ENCODE peak calls at places on chromosomes 6 and 20, in ten cellular contexts. One of them, this sample, is unnamed.

GRCh38 chr6:117840541-117840983 is 66.5 kb upstream of the SLC35F1 start:
- ATAC-seq in activated T-cell treated with anti-CD3 and anti-CD28 coated beads, Interleukin-2, amount 50 U/mL, for 72 hours: no peak
- ATAC-seq in activated B cell treated with CpG ODN at 0.5 μM for 24 hours: no peak
- ATAC-seq in heart right ventricle: no peak
- ATAC-seq in upper lobe of right lung: no peak
- ATAC-seq in natural killer cell: no peak
- ATAC-seq in naive thymus-derived CD4-positive, alpha-beta T cell: no peak
- ATAC-seq in activated CD8-positive, alpha-beta T cell treated with anti-CD3 and anti-CD28 coated beads, Interleukin-2, amount 10 ng/mL, durations not matched to agents 7 days and 5 days: no peak
- ATAC-seq in Right ventricle myocardium inferior: no peak
- ATAC-seq in naive thymus-derived CD8-positive, alpha-beta T cell: no peak
- ATAC-seq in this sample: no peak

GRCh38 chr6:134766497-134766896 is 183.4 kb downstream of the ALDH8A1 start:
- ATAC-seq in activated T-cell treated with anti-CD3 and anti-CD28 coated beads, Interleukin-2, amount 50 U/mL, for 72 hours: no peak
- ATAC-seq in activated B cell treated with CpG ODN at 0.5 μM for 24 hours: no peak
- ATAC-seq in heart right ventricle: no peak
- ATAC-seq in upper lobe of right lung: no peak
- ATAC-seq in natural killer cell: no peak
- ATAC-seq in naive thymus-derived CD4-positive, alpha-beta T cell: no peak
- ATAC-seq in activated CD8-positive, alpha-beta T cell treated with anti-CD3 and anti-CD28 coated beads, Interleukin-2, amount 10 ng/mL, durations not matched to agents 7 days and 5 days: no peak
- ATAC-seq in Right ventricle myocardium inferior: peak
- ATAC-seq in naive thymus-derived CD8-positive, alpha-beta T cell: no peak
- ATAC-seq in this sample: no peak

GRCh38 chr6:52609968-52610367 is 33.1 kb upstream of the TRAM2 start:
- ATAC-seq in activated T-cell treated with anti-CD3 and anti-CD28 coated beads, Interleukin-2, amount 50 U/mL, for 72 hours: no peak
- ATAC-seq in activated B cell treated with CpG ODN at 0.5 μM for 24 hours: no peak
- ATAC-seq in heart right ventricle: no peak
- ATAC-seq in upper lobe of right lung: peak
- ATAC-seq in natural killer cell: no peak
- ATAC-seq in naive thymus-derived CD4-positive, alpha-beta T cell: no peak
- ATAC-seq in activated CD8-positive, alpha-beta T cell treated with anti-CD3 and anti-CD28 coated beads, Interleukin-2, amount 10 ng/mL, durations not matched to agents 7 days and 5 days: no peak
- ATAC-seq in Right ventricle myocardium inferior: no peak
- ATAC-seq in naive thymus-derived CD8-positive, alpha-beta T cell: no peak
- ATAC-seq in this sample: no peak

GRCh38 chr6:169424821-169425240 is 171.2 kb upstream of the THBS2 start:
- ATAC-seq in activated T-cell treated with anti-CD3 and anti-CD28 coated beads, Interleukin-2, amount 50 U/mL, for 72 hours: no peak
- ATAC-seq in activated B cell treated with CpG ODN at 0.5 μM for 24 hours: no peak
- ATAC-seq in heart right ventricle: no peak
- ATAC-seq in upper lobe of right lung: no peak
- ATAC-seq in natural killer cell: no peak
- ATAC-seq in naive thymus-derived CD4-positive, alpha-beta T cell: no peak
- ATAC-seq in activated CD8-positive, alpha-beta T cell treated with anti-CD3 and anti-CD28 coated beads, Interleukin-2, amount 10 ng/mL, durations not matched to agents 7 days and 5 days: no peak
- ATAC-seq in Right ventricle myocardium inferior: no peak
- ATAC-seq in naive thymus-derived CD8-positive, alpha-beta T cell: no peak
- ATAC-seq in this sample: no peak

GRCh38 chr6:30568245-30568644 is 3.0 kb upstream of the ABCF1 start:
- ATAC-seq in activated T-cell treated with anti-CD3 and anti-CD28 coated beads, Interleukin-2, amount 50 U/mL, for 72 hours: peak
- ATAC-seq in activated B cell treated with CpG ODN at 0.5 μM for 24 hours: no peak
- ATAC-seq in heart right ventricle: no peak
- ATAC-seq in upper lobe of right lung: no peak
- ATAC-seq in natural killer cell: no peak
- ATAC-seq in naive thymus-derived CD4-positive, alpha-beta T cell: no peak
- ATAC-seq in activated CD8-positive, alpha-beta T cell treated with anti-CD3 and anti-CD28 coated beads, Interleukin-2, amount 10 ng/mL, durations not matched to agents 7 days and 5 days: no peak
- ATAC-seq in Right ventricle myocardium inferior: no peak
- ATAC-seq in naive thymus-derived CD8-positive, alpha-beta T cell: no peak
- ATAC-seq in this sample: no peak

GRCh38 chr20:43721429-43722152 is 5.2 kb downstream of the GTSF1L start:
- ATAC-seq in activated T-cell treated with anti-CD3 and anti-CD28 coated beads, Interleukin-2, amount 50 U/mL, for 72 hours: peak
- ATAC-seq in activated B cell treated with CpG ODN at 0.5 μM for 24 hours: peak
- ATAC-seq in heart right ventricle: no peak
- ATAC-seq in upper lobe of right lung: peak
- ATAC-seq in natural killer cell: no peak
- ATAC-seq in naive thymus-derived CD4-positive, alpha-beta T cell: no peak
- ATAC-seq in activated CD8-positive, alpha-beta T cell treated with anti-CD3 and anti-CD28 coated beads, Interleukin-2, amount 10 ng/mL, durations not matched to agents 7 days and 5 days: no peak
- ATAC-seq in Right ventricle myocardium inferior: peak
- ATAC-seq in naive thymus-derived CD8-positive, alpha-beta T cell: no peak
- ATAC-seq in this sample: no peak

GRCh38 chr6:15375638-15376290 is 129.9 kb downstream of the JARID2 start:
- ATAC-seq in activated T-cell treated with anti-CD3 and anti-CD28 coated beads, Interleukin-2, amount 50 U/mL, for 72 hours: no peak
- ATAC-seq in activated B cell treated with CpG ODN at 0.5 μM for 24 hours: no peak
- ATAC-seq in heart right ventricle: no peak
- ATAC-seq in upper lobe of right lung: no peak
- ATAC-seq in natural killer cell: no peak
- ATAC-seq in naive thymus-derived CD4-positive, alpha-beta T cell: no peak
- ATAC-seq in activated CD8-positive, alpha-beta T cell treated with anti-CD3 and anti-CD28 coated beads, Interleukin-2, amount 10 ng/mL, durations not matched to agents 7 days and 5 days: no peak
- ATAC-seq in Right ventricle myocardium inferior: no peak
- ATAC-seq in naive thymus-derived CD8-positive, alpha-beta T cell: no peak
- ATAC-seq in this sample: no peak

GRCh38 chr20:55211481-55211880 is 736.1 kb downstream of the DOK5 start:
- ATAC-seq in activated T-cell treated with anti-CD3 and anti-CD28 coated beads, Interleukin-2, amount 50 U/mL, for 72 hours: no peak
- ATAC-seq in activated B cell treated with CpG ODN at 0.5 μM for 24 hours: no peak
- ATAC-seq in heart right ventricle: no peak
- ATAC-seq in upper lobe of right lung: no peak
- ATAC-seq in natural killer cell: no peak
- ATAC-seq in naive thymus-derived CD4-positive, alpha-beta T cell: no peak
- ATAC-seq in activated CD8-positive, alpha-beta T cell treated with anti-CD3 and anti-CD28 coated beads, Interleukin-2, amount 10 ng/mL, durations not matched to agents 7 days and 5 days: no peak
- ATAC-seq in Right ventricle myocardium inferior: no peak
- ATAC-seq in naive thymus-derived CD8-positive, alpha-beta T cell: no peak
- ATAC-seq in this sample: no peak

GRCh38 chr20:49660912-49661311 is 52.8 kb downstream of the B4GALT5 start:
- ATAC-seq in activated T-cell treated with anti-CD3 and anti-CD28 coated beads, Interleukin-2, amount 50 U/mL, for 72 hours: no peak
- ATAC-seq in activated B cell treated with CpG ODN at 0.5 μM for 24 hours: no peak
- ATAC-seq in heart right ventricle: no peak
- ATAC-seq in upper lobe of right lung: no peak
- ATAC-seq in natural killer cell: no peak
- ATAC-seq in naive thymus-derived CD4-positive, alpha-beta T cell: no peak
- ATAC-seq in activated CD8-positive, alpha-beta T cell treated with anti-CD3 and anti-CD28 coated beads, Interleukin-2, amount 10 ng/mL, durations not matched to agents 7 days and 5 days: no peak
- ATAC-seq in Right ventricle myocardium inferior: no peak
- ATAC-seq in naive thymus-derived CD8-positive, alpha-beta T cell: no peak
- ATAC-seq in this sample: no peak

GRCh38 chr20:24773751-24774201 is 175.3 kb upstream of the CST7 start:
- ATAC-seq in activated T-cell treated with anti-CD3 and anti-CD28 coated beads, Interleukin-2, amount 50 U/mL, for 72 hours: peak
- ATAC-seq in activated B cell treated with CpG ODN at 0.5 μM for 24 hours: peak
- ATAC-seq in heart right ventricle: no peak
- ATAC-seq in upper lobe of right lung: no peak
- ATAC-seq in natural killer cell: no peak
- ATAC-seq in naive thymus-derived CD4-positive, alpha-beta T cell: no peak
- ATAC-seq in activated CD8-positive, alpha-beta T cell treated with anti-CD3 and anti-CD28 coated beads, Interleukin-2, amount 10 ng/mL, durations not matched to agents 7 days and 5 days: no peak
- ATAC-seq in Right ventricle myocardium inferior: no peak
- ATAC-seq in naive thymus-derived CD8-positive, alpha-beta T cell: no peak
- ATAC-seq in this sample: no peak

GRCh38 chr20:3777726-3778629 is 3.3 kb downstream of the SPEF1 start:
- ATAC-seq in activated T-cell treated with anti-CD3 and anti-CD28 coated beads, Interleukin-2, amount 50 U/mL, for 72 hours: peak
- ATAC-seq in activated B cell treated with CpG ODN at 0.5 μM for 24 hours: peak
- ATAC-seq in heart right ventricle: peak
- ATAC-seq in upper lobe of right lung: peak
- ATAC-seq in natural killer cell: peak
- ATAC-seq in naive thymus-derived CD4-positive, alpha-beta T cell: peak
- ATAC-seq in activated CD8-positive, alpha-beta T cell treated with anti-CD3 and anti-CD28 coated beads, Interleukin-2, amount 10 ng/mL, durations not matched to agents 7 days and 5 days: peak
- ATAC-seq in Right ventricle myocardium inferior: peak
- ATAC-seq in naive thymus-derived CD8-positive, alpha-beta T cell: peak
- ATAC-seq in this sample: peak

GRCh38 chr6:17780071-17780470 is 73.3 kb upstream of the NUP153 start:
- ATAC-seq in activated T-cell treated with anti-CD3 and anti-CD28 coated beads, Interleukin-2, amount 50 U/mL, for 72 hours: no peak
- ATAC-seq in activated B cell treated with CpG ODN at 0.5 μM for 24 hours: no peak
- ATAC-seq in heart right ventricle: no peak
- ATAC-seq in upper lobe of right lung: no peak
- ATAC-seq in natural killer cell: no peak
- ATAC-seq in naive thymus-derived CD4-positive, alpha-beta T cell: no peak
- ATAC-seq in activated CD8-positive, alpha-beta T cell treated with anti-CD3 and anti-CD28 coated beads, Interleukin-2, amount 10 ng/mL, durations not matched to agents 7 days and 5 days: no peak
- ATAC-seq in Right ventricle myocardium inferior: no peak
- ATAC-seq in naive thymus-derived CD8-positive, alpha-beta T cell: no peak
- ATAC-seq in this sample: no peak

GRCh38 chr20:41063442-41063841 is 34.8 kb downstream of the TOP1 start:
- ATAC-seq in activated T-cell treated with anti-CD3 and anti-CD28 coated beads, Interleukin-2, amount 50 U/mL, for 72 hours: no peak
- ATAC-seq in activated B cell treated with CpG ODN at 0.5 μM for 24 hours: peak
- ATAC-seq in heart right ventricle: no peak
- ATAC-seq in upper lobe of right lung: no peak
- ATAC-seq in natural killer cell: no peak
- ATAC-seq in naive thymus-derived CD4-positive, alpha-beta T cell: no peak
- ATAC-seq in activated CD8-positive, alpha-beta T cell treated with anti-CD3 and anti-CD28 coated beads, Interleukin-2, amount 10 ng/mL, durations not matched to agents 7 days and 5 days: no peak
- ATAC-seq in Right ventricle myocardium inferior: no peak
- ATAC-seq in naive thymus-derived CD8-positive, alpha-beta T cell: no peak
- ATAC-seq in this sample: no peak

GRCh38 chr6:96784650-96785049 is 52.6 kb downstream of the GPR63 start:
- ATAC-seq in activated T-cell treated with anti-CD3 and anti-CD28 coated beads, Interleukin-2, amount 50 U/mL, for 72 hours: no peak
- ATAC-seq in activated B cell treated with CpG ODN at 0.5 μM for 24 hours: no peak
- ATAC-seq in heart right ventricle: no peak
- ATAC-seq in upper lobe of right lung: no peak
- ATAC-seq in natural killer cell: no peak
- ATAC-seq in naive thymus-derived CD4-positive, alpha-beta T cell: no peak
- ATAC-seq in activated CD8-positive, alpha-beta T cell treated with anti-CD3 and anti-CD28 coated beads, Interleukin-2, amount 10 ng/mL, durations not matched to agents 7 days and 5 days: no peak
- ATAC-seq in Right ventricle myocardium inferior: no peak
- ATAC-seq in naive thymus-derived CD8-positive, alpha-beta T cell: no peak
- ATAC-seq in this sample: no peak

GRCh38 chr6:155589190-155589589 is 133.6 kb upstream of the NOX3 start:
- ATAC-seq in activated T-cell treated with anti-CD3 and anti-CD28 coated beads, Interleukin-2, amount 50 U/mL, for 72 hours: no peak
- ATAC-seq in activated B cell treated with CpG ODN at 0.5 μM for 24 hours: no peak
- ATAC-seq in heart right ventricle: no peak
- ATAC-seq in upper lobe of right lung: no peak
- ATAC-seq in natural killer cell: no peak
- ATAC-seq in naive thymus-derived CD4-positive, alpha-beta T cell: no peak
- ATAC-seq in activated CD8-positive, alpha-beta T cell treated with anti-CD3 and anti-CD28 coated beads, Interleukin-2, amount 10 ng/mL, durations not matched to agents 7 days and 5 days: no peak
- ATAC-seq in Right ventricle myocardium inferior: no peak
- ATAC-seq in naive thymus-derived CD8-positive, alpha-beta T cell: no peak
- ATAC-seq in this sample: no peak

GRCh38 chr6:151765444-151765886 is 42.0 kb upstream of the ESR1 start:
- ATAC-seq in activated T-cell treated with anti-CD3 and anti-CD28 coated beads, Interleukin-2, amount 50 U/mL, for 72 hours: peak
- ATAC-seq in activated B cell treated with CpG ODN at 0.5 μM for 24 hours: peak
- ATAC-seq in heart right ventricle: peak
- ATAC-seq in upper lobe of right lung: peak
- ATAC-seq in natural killer cell: no peak
- ATAC-seq in naive thymus-derived CD4-positive, alpha-beta T cell: peak
- ATAC-seq in activated CD8-positive, alpha-beta T cell treated with anti-CD3 and anti-CD28 coated beads, Interleukin-2, amount 10 ng/mL, durations not matched to agents 7 days and 5 days: no peak
- ATAC-seq in Right ventricle myocardium inferior: peak
- ATAC-seq in naive thymus-derived CD8-positive, alpha-beta T cell: no peak
- ATAC-seq in this sample: peak

GRCh38 chr20:11080776-11081406 is 407.1 kb upstream of the JAG1 start:
- ATAC-seq in activated T-cell treated with anti-CD3 and anti-CD28 coated beads, Interleukin-2, amount 50 U/mL, for 72 hours: no peak
- ATAC-seq in activated B cell treated with CpG ODN at 0.5 μM for 24 hours: no peak
- ATAC-seq in heart right ventricle: peak
- ATAC-seq in upper lobe of right lung: no peak
- ATAC-seq in natural killer cell: no peak
- ATAC-seq in naive thymus-derived CD4-positive, alpha-beta T cell: no peak
- ATAC-seq in activated CD8-positive, alpha-beta T cell treated with anti-CD3 and anti-CD28 coated beads, Interleukin-2, amount 10 ng/mL, durations not matched to agents 7 days and 5 days: no peak
- ATAC-seq in Right ventricle myocardium inferior: no peak
- ATAC-seq in naive thymus-derived CD8-positive, alpha-beta T cell: no peak
- ATAC-seq in this sample: no peak

GRCh38 chr20:38957477-38957876 is 4.7 kb upstream of the DHX35 start:
- ATAC-seq in activated T-cell treated with anti-CD3 and anti-CD28 coated beads, Interleukin-2, amount 50 U/mL, for 72 hours: no peak
- ATAC-seq in activated B cell treated with CpG ODN at 0.5 μM for 24 hours: no peak
- ATAC-seq in heart right ventricle: no peak
- ATAC-seq in upper lobe of right lung: no peak
- ATAC-seq in natural killer cell: no peak
- ATAC-seq in naive thymus-derived CD4-positive, alpha-beta T cell: no peak
- ATAC-seq in activated CD8-positive, alpha-beta T cell treated with anti-CD3 and anti-CD28 coated beads, Interleukin-2, amount 10 ng/mL, durations not matched to agents 7 days and 5 days: no peak
- ATAC-seq in Right ventricle myocardium inferior: no peak
- ATAC-seq in naive thymus-derived CD8-positive, alpha-beta T cell: no peak
- ATAC-seq in this sample: no peak

GRCh38 chr20:8981482-8981881 is 87.4 kb upstream of the PLCB4 start:
- ATAC-seq in activated T-cell treated with anti-CD3 and anti-CD28 coated beads, Interleukin-2, amount 50 U/mL, for 72 hours: no peak
- ATAC-seq in activated B cell treated with CpG ODN at 0.5 μM for 24 hours: no peak
- ATAC-seq in heart right ventricle: no peak
- ATAC-seq in upper lobe of right lung: no peak
- ATAC-seq in natural killer cell: no peak
- ATAC-seq in naive thymus-derived CD4-positive, alpha-beta T cell: no peak
- ATAC-seq in activated CD8-positive, alpha-beta T cell treated with anti-CD3 and anti-CD28 coated beads, Interleukin-2, amount 10 ng/mL, durations not matched to agents 7 days and 5 days: no peak
- ATAC-seq in Right ventricle myocardium inferior: peak
- ATAC-seq in naive thymus-derived CD8-positive, alpha-beta T cell: no peak
- ATAC-seq in this sample: peak

GRCh38 chr20:51365670-51366069 is 176.8 kb downstream of the NFATC2 start:
- ATAC-seq in activated T-cell treated with anti-CD3 and anti-CD28 coated beads, Interleukin-2, amount 50 U/mL, for 72 hours: no peak
- ATAC-seq in activated B cell treated with CpG ODN at 0.5 μM for 24 hours: no peak
- ATAC-seq in heart right ventricle: peak
- ATAC-seq in upper lobe of right lung: no peak
- ATAC-seq in natural killer cell: no peak
- ATAC-seq in naive thymus-derived CD4-positive, alpha-beta T cell: no peak
- ATAC-seq in activated CD8-positive, alpha-beta T cell treated with anti-CD3 and anti-CD28 coated beads, Interleukin-2, amount 10 ng/mL, durations not matched to agents 7 days and 5 days: no peak
- ATAC-seq in Right ventricle myocardium inferior: no peak
- ATAC-seq in naive thymus-derived CD8-positive, alpha-beta T cell: no peak
- ATAC-seq in this sample: peak